ENCODE peak calls at places on chromosomes 3 and 15, in ten cellular contexts. V is H4; P is B cell; N is GM04504; J is NCI-H2107; R is Kasumi-1; F is cardiac fibroblast; G is EH; H is stimulated activated CD4-positive, alpha-beta T cell treated with anti-CD3 and anti-CD28 coated beads, Interleukin-12 subunit alpha, Interleukin-12 subunit beta, amount 100 ng/mL, for 24 hours; M is T-helper 2 cell. O is an unnamed sample.

GRCh38 chr3:111769965-111770364 is 89.1 kb upstream of the PHLDB2 start:
- DNase-seq in V (no peak), P (no peak), N (no peak), J (no peak), R (no peak), F (no peak), G (no peak), H (no peak), M (no peak), O (no peak)

GRCh38 chr3:164416491-164417222 is 661.6 kb downstream of the SI start:
- DNase-seq in V (peak; percentile 14), P (no peak), N (no peak), J (no peak), R (no peak), F (peak; percentile 3), G (no peak), H (no peak), M (no peak), O (no peak)

GRCh38 chr15:48683991-48684765 is 38.7 kb upstream of the FBN1 start:
- DNase-seq in V (no peak), P (no peak), N (no peak), J (no peak), R (no peak), F (no peak), G (no peak), H (no peak), M (no peak), O (no peak)

GRCh38 chr15:51060058-51060598 is 34.6 kb downstream of the TNFAIP8L3 start:
- DNase-seq in V (no peak), P (no peak), N (no peak), J (no peak), R (no peak), F (no peak), G (no peak), H (no peak), M (no peak), O (no peak)

GRCh38 chr3:48301814-48302194 is 31.7 kb downstream of the SPINK8 start:
- DNase-seq in V (no peak), P (peak; percentile 21), N (peak; percentile 4), J (no peak), R (peak; percentile 37), F (peak; percentile 55), G (peak; percentile 32), H (peak; percentile 16), M (no peak), O (peak; percentile 37)

GRCh38 chr15:71259866-71260265 is 144.6 kb downstream of the THSD4 start:
- DNase-seq in V (no peak), P (no peak), N (no peak), J (no peak), R (no peak), F (no peak), G (no peak), H (no peak), M (no peak), O (no peak)

GRCh38 chr15:101568304-101568703 is 78.8 kb upstream of the PCSK6 start:
- DNase-seq in V (no peak), P (no peak), N (no peak), J (no peak), R (no peak), F (peak; percentile 60), G (peak; percentile 23), H (no peak), M (no peak), O (no peak)

GRCh38 chr3:128076783-128077624 is 24.8 kb downstream of the SEC61A1 start:
- DNase-seq in V (no peak), P (peak; percentile 61), N (no peak), J (peak; percentile 34), R (peak; percentile 91), F (no peak), G (no peak), H (no peak), M (peak; percentile 41), O (no peak)

GRCh38 chr15:100879461-100880138 is at the start of gene ALDH1A3:
- DNase-seq in V (no peak), P (peak; percentile 67), N (peak; percentile 60), J (no peak), R (peak; percentile 32), F (peak; percentile 42), G (peak; percentile 54), H (peak; percentile 15), M (peak; percentile 11), O (no peak)

GRCh38 chr3:59862686-59863085 is 812.9 kb upstream of the CFAP20DC start:
- DNase-seq in V (peak; percentile 58), P (no peak), N (no peak), J (no peak), R (no peak), F (peak; percentile 50), G (peak; percentile 75), H (no peak), M (peak; percentile 25), O (no peak)

GRCh38 chr3:194300392-194300758 is 50.8 kb downstream of the CPN2 start:
- DNase-seq in V (peak; percentile 72), P (no peak), N (peak; percentile 34), J (no peak), R (no peak), F (peak; percentile 34), G (peak; percentile 38), H (no peak), M (no peak), O (no peak)

GRCh38 chr3:129087138-129087702 is 26.6 kb downstream of the GP9 start:
- DNase-seq in V (no peak), P (no peak), N (no peak), J (no peak), R (no peak), F (peak; percentile 46), G (peak; percentile 24), H (no peak), M (no peak), O (no peak)

GRCh38 chr3:57446318-57446841 is 97.8 kb downstream of the DNAH12 start:
- DNase-seq in V (peak; percentile 20), P (no peak), N (peak; percentile 7), J (no peak), R (no peak), F (no peak), G (peak; percentile 13), H (no peak), M (no peak), O (no peak)

GRCh38 chr3:126857928-126858327 is 125.0 kb upstream of the PLXNA1 start:
- DNase-seq in V (no peak), P (no peak), N (no peak), J (no peak), R (no peak), F (no peak), G (no peak), H (no peak), M (no peak), O (no peak)

GRCh38 chr3:116005404-116005803 is 382.1 kb downstream of the GAP43 start:
- DNase-seq in V (peak; percentile 57), P (no peak), N (peak; percentile 99), J (no peak), R (no peak), F (peak; percentile 99), G (peak; percentile 95), H (no peak), M (no peak), O (no peak)

GRCh38 chr3:169604568-169604967 is 58.9 kb downstream of the MECOM start:
- DNase-seq in V (peak; percentile 45), P (no peak), N (no peak), J (no peak), R (peak; percentile 6), F (peak; percentile 34), G (peak; percentile 3), H (no peak), M (no peak), O (peak; percentile 40)

GRCh38 chr15:36468746-36469145 is 110.7 kb upstream of the CDIN1 start:
- DNase-seq in V (peak; percentile 66), P (no peak), N (peak; percentile 89), J (peak; percentile 7), R (no peak), F (peak; percentile 65), G (peak; percentile 92), H (no peak), M (no peak), O (no peak)